ENCODE peak calls at places on chromosomes 1 and 21, in five cellular contexts. R, J, X, G and E are unnamed samples.

GRCh38 chr21:28089599-28090421 is 902.9 kb downstream of the LTN1 start:
- DNase-seq in G (no peak), R (no peak), X (no peak), J (no peak), E (no peak)

GRCh38 chr21:27202301-27202700 is 235.4 kb upstream of the ADAMTS5 start:
- DNase-seq in X (no peak), R (no peak), J (no peak), G (no peak), E (no peak)

GRCh38 chr1:84971957-84972356 is 25.0 kb downstream of the MCOLN2 start:
- DNase-seq in X (no peak), G (no peak), J (no peak), R (no peak), E (no peak)

GRCh38 chr1:20666804-20667203 is 5.6 kb upstream of the DDOST start:
- DNase-seq in R (peak; percentile 55), G (peak; percentile 51), J (no peak), X (peak; percentile 7), E (peak; percentile 43)

GRCh38 chr1:20787775-20788488 is 825 bp upstream of the HP1BP3 start:
- DNase-seq in G (peak; percentile 44), R (peak; percentile 34), X (no peak), J (peak; percentile 60), E (peak; percentile 28)

GRCh38 chr1:13792429-13792828 is 92.4 kb downstream of the PRDM2 start:
- DNase-seq in R (no peak), J (no peak), X (no peak), G (no peak), E (no peak)

GRCh38 chr1:159935719-159936283 is 9.6 kb downstream of the IGSF9 start:
- DNase-seq in R (no peak), G (no peak), X (no peak), J (no peak), E (no peak)

GRCh38 chr1:14184346-14184963 is 414.0 kb upstream of the KAZN start:
- DNase-seq in G (no peak), J (no peak), R (no peak), X (no peak), E (no peak)

GRCh38 chr1:153629971-153630370 is 1.7 kb downstream of the S100A1 start:
- DNase-seq in J (no peak), X (no peak), G (no peak), R (no peak), E (no peak)

GRCh38 chr1:36533897-36534296 is 51.2 kb upstream of the CSF3R start:
- DNase-seq in G (no peak), R (no peak), X (no peak), J (no peak), E (no peak)

GRCh38 chr1:16396591-16396990 is 29.5 kb downstream of the SZRD1 start:
- DNase-seq in X (no peak), G (no peak), R (no peak), J (no peak), E (no peak)

GRCh38 chr1:156006666-156007376 is 13.9 kb downstream of the SSR2 start:
- DNase-seq in R (no peak), J (no peak), G (no peak), X (no peak), E (no peak)

GRCh38 chr1:27349784-27350672 is 8.2 kb downstream of the SYTL1 start:
- DNase-seq in G (no peak), J (no peak), X (no peak), R (peak; percentile 94), E (peak; percentile 83)

GRCh38 chr1:119080586-119080985 is 59.9 kb downstream of the WARS2 start:
- DNase-seq in J (no peak), G (no peak), X (no peak), R (no peak), E (no peak)

GRCh38 chr1:16218014-16218673 is 5.7 kb upstream of the ARHGEF19 start:
- DNase-seq in R (no peak), J (no peak), X (no peak), G (no peak), E (no peak)

GRCh38 chr1:26045712-26046312 is at the start of gene SLC30A2:
- DNase-seq in X (no peak), R (peak; percentile 71), G (no peak), J (no peak), E (no peak)

GRCh38 chr1:201737350-201738060 is 91.5 kb upstream of the IPO9 start:
- DNase-seq in J (no peak), X (no peak), G (no peak), R (no peak), E (no peak)

GRCh38 chr1:183807549-183808168 is 2.7 kb downstream of the RGL1 start:
- DNase-seq in X (peak; percentile 69), J (no peak), R (no peak), G (no peak), E (no peak)

GRCh38 chr1:226181996-226182714 is 4.4 kb downstream of the ACBD3 start:
- DNase-seq in X (no peak), G (peak; percentile 79), J (peak; percentile 37), R (peak; percentile 51), E (peak; percentile 39)

GRCh38 chr1:186236921-186237320 is 138.1 kb downstream of the TPR start:
- DNase-seq in X (no peak), J (no peak), G (peak; percentile 28), R (no peak), E (no peak)

GRCh38 chr1:162003061-162003824 is 20.4 kb downstream of the OLFML2B start:
- DNase-seq in R (no peak), G (no peak), X (no peak), J (no peak), E (no peak)

GRCh38 chr1:96076589-96076988 is 645.0 kb upstream of the PTBP2 start:
- DNase-seq in G (no peak), R (no peak), X (no peak), J (no peak), E (no peak)

GRCh38 chr1:204102719-204103118 is 29.8 kb downstream of the SOX13 start:
- DNase-seq in X (no peak), J (peak; percentile 49), R (no peak), G (peak; percentile 8), E (no peak)

GRCh38 chr1:36115200-36115669 is 9.8 kb downstream of the COL8A2 start:
- DNase-seq in J (no peak), G (no peak), X (no peak), R (peak; percentile 88), E (no peak)

DNA sequence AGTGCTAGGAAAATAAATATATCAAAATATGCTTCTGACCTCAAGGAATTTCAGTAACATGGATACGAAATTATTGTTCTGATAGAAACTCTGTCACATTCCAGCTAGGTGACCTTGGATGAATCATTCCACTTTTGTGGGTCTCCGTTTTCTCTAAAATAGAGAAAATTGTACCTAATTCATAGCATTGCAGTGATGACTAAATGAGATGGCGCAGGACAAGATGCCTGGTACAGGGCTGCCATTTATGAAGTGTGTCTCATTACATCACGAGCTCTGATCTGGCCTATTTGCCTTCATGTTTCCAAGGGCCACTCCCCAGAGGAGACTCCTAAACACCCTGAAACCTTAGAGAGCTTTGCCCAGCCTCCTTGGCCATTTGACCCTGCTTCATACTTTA is 480.0 kb upstream of the USP24 start:
- DNase-seq in X (no peak), G (no peak), R (no peak), J (no peak), E (no peak)
- TF ChIP-seq FOXM1 in X (no peak), G (no peak), R (no peak), J (no peak), E (no peak)

DNA sequence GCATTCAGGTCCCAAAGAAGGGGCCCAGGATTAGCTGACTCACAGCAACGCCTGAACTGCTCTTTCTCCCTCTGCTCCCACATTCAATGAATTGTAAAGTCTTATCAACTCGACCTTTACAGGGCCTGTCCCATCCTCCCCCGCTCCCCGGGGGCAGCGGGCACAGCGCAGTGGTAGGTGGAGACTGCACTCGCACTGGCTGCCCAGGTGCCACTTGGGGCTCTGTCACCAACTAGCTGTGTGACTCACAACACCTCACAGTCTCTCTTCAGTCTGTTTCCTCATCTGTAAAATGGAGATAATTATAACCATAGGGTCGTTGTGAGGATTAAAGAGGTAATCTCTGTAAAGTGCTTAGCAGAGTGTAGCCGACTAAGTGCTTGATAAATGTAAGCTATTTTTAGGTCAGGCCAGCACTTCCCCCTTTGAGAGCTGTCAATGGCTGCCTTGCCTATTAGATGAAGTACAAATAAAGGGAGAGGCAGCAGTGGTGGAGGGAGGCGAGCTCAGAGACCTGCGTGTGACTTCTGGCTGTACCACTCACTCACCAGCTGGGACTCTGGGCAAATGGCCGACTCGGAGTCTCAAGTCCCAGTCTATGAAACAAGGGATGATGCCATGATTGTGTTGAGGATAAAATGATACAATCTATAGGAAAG is 681 bp upstream of the MYBPHL start:
- DNase-seq in G (no peak), J (peak; percentile 34), X (no peak), R (no peak), E (no peak)
- TF ChIP-seq FOXM1 in G (peak; percentile 44), J (no peak), X (no peak), R (no peak), E (no peak)

DNA sequence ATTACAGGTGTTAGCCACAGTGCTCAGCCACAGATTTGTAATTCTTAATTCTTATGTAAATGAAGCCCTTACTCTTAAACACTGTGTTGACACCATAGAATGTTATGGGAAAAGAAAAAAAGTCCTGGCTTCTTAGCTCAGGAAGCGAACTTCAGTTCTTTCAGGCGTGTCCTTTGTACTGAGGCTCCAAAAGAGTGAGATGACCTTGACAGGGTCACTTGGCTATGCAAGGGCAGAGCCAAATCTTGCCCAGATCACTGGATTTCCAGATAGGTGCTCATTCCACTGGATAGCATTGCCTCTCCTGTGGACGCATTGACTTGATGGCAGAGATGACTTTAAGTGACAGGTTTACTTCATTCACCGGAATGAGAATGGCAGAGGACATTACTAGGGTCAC is 4.8 kb downstream of the NFYC start:
- DNase-seq in X (no peak), R (no peak), G (no peak), J (no peak), E (no peak)
- TF ChIP-seq FOXM1 in X (no peak), R (no peak), G (no peak), J (no peak), E (no peak)

GRCh38 chr1:197062692-197063091 is 4.4 kb downstream of the F13B start:
- DNase-seq in R (no peak), X (peak; percentile 5), G (no peak), J (no peak), E (no peak)

GRCh38 chr1:197066719-197067456 is at the start of gene F13B:
- DNase-seq in R (no peak), G (no peak), X (no peak), J (peak; percentile 15), E (no peak)

GRCh38 chr1:197065549-197065948 is 1.5 kb downstream of the F13B start:
- DNase-seq in R (no peak), J (no peak), G (no peak), X (no peak), E (no peak)

GRCh38 chr1:197066277-197066676 is 783 bp downstream of the F13B start:
- DNase-seq in J (no peak), R (no peak), G (no peak), X (no peak), E (no peak)

GRCh38 chr1:197063212-197063611 is 3.8 kb downstream of the F13B start:
- DNase-seq in J (no peak), G (no peak), X (no peak), R (no peak), E (no peak)
- TF ChIP-seq FOXM1 in J (no peak), G (no peak), X (no peak), R (no peak), E (no peak)